ENCODE peak calls at places on chromosomes 16 and 17, in six cellular contexts. One of them, this sample, is unnamed.

GRCh38 chr17:44203731-44204452 is 4.2 kb upstream of the ATXN7L3 start:
- DNase-seq in IMR-90: peak
- DNase-seq in lower leg skin: no peak
- DNase-seq in uterus: no peak
- DNase-seq in upper lobe of left lung: no peak
- DNase-seq in transverse colon: peak
- DNase-seq in this sample: no peak

GRCh38 chr17:69417545-69418483 is 3.3 kb downstream of the MAP2K6 start:
- DNase-seq in IMR-90: no peak
- DNase-seq in lower leg skin: no peak
- DNase-seq in uterus: no peak
- DNase-seq in upper lobe of left lung: no peak
- DNase-seq in transverse colon: no peak
- DNase-seq in this sample: no peak

GRCh38 chr17:72266099-72266852 is 145.5 kb downstream of the SOX9 start:
- DNase-seq in IMR-90: no peak
- DNase-seq in lower leg skin: no peak
- DNase-seq in uterus: no peak
- DNase-seq in upper lobe of left lung: no peak
- DNase-seq in transverse colon: no peak
- DNase-seq in this sample: no peak

GRCh38 chr16:70432304-70432799 is 6.5 kb downstream of the ST3GAL2 start:
- DNase-seq in IMR-90: no peak
- DNase-seq in lower leg skin: no peak
- DNase-seq in uterus: no peak
- DNase-seq in upper lobe of left lung: no peak
- DNase-seq in transverse colon: no peak
- DNase-seq in this sample: no peak

GRCh38 chr17:49987681-49988441 is 7.2 kb downstream of the DLX3 start:
- DNase-seq in IMR-90: no peak
- DNase-seq in lower leg skin: no peak
- DNase-seq in uterus: no peak
- DNase-seq in upper lobe of left lung: peak
- DNase-seq in transverse colon: no peak
- DNase-seq in this sample: no peak

GRCh38 chr17:83204230-83204725 is 124.9 kb downstream of the METRNL start:
- DNase-seq in IMR-90: no peak
- DNase-seq in lower leg skin: no peak
- DNase-seq in uterus: no peak
- DNase-seq in upper lobe of left lung: no peak
- DNase-seq in transverse colon: no peak
- DNase-seq in this sample: no peak

GRCh38 chr16:79715088-79715487 is 114.6 kb upstream of the MAF start:
- DNase-seq in IMR-90: no peak
- DNase-seq in lower leg skin: no peak
- DNase-seq in uterus: no peak
- DNase-seq in upper lobe of left lung: no peak
- DNase-seq in transverse colon: no peak
- DNase-seq in this sample: no peak

GRCh38 chr17:63702223-63702577 is 2.3 kb upstream of the LIMD2 start:
- DNase-seq in IMR-90: no peak
- DNase-seq in lower leg skin: no peak
- DNase-seq in uterus: no peak
- DNase-seq in upper lobe of left lung: peak
- DNase-seq in transverse colon: peak
- DNase-seq in this sample: no peak

GRCh38 chr16:79997257-79997656 is 396.7 kb upstream of the MAF start:
- DNase-seq in IMR-90: peak
- DNase-seq in lower leg skin: no peak
- DNase-seq in uterus: no peak
- DNase-seq in upper lobe of left lung: no peak
- DNase-seq in transverse colon: no peak
- DNase-seq in this sample: peak

GRCh38 chr16:49463529-49463928 is 89.9 kb downstream of the C16orf78 start:
- DNase-seq in IMR-90: no peak
- DNase-seq in lower leg skin: no peak
- DNase-seq in uterus: no peak
- DNase-seq in upper lobe of left lung: no peak
- DNase-seq in transverse colon: peak
- DNase-seq in this sample: peak

GRCh38 chr16:77790964-77791363 is 2.6 kb downstream of the VAT1L start:
- DNase-seq in IMR-90: peak
- DNase-seq in lower leg skin: no peak
- DNase-seq in uterus: no peak
- DNase-seq in upper lobe of left lung: no peak
- DNase-seq in transverse colon: no peak
- DNase-seq in this sample: no peak

GRCh38 chr17:67200727-67201301 is 44.2 kb downstream of the HELZ start:
- DNase-seq in IMR-90: no peak
- DNase-seq in lower leg skin: no peak
- DNase-seq in uterus: no peak
- DNase-seq in upper lobe of left lung: no peak
- DNase-seq in transverse colon: no peak
- DNase-seq in this sample: no peak

GRCh38 chr17:36461330-36462110 is 25.0 kb upstream of the ZNHIT3 start:
- DNase-seq in IMR-90: no peak
- DNase-seq in lower leg skin: no peak
- DNase-seq in uterus: no peak
- DNase-seq in upper lobe of left lung: no peak
- DNase-seq in transverse colon: no peak
- DNase-seq in this sample: no peak

GRCh38 chr17:63682981-63683380 is 16.9 kb downstream of the LIMD2 start:
- DNase-seq in IMR-90: no peak
- DNase-seq in lower leg skin: no peak
- DNase-seq in uterus: no peak
- DNase-seq in upper lobe of left lung: no peak
- DNase-seq in transverse colon: no peak
- DNase-seq in this sample: no peak

GRCh38 chr16:59905628-59906027 is 1171.5 kb upstream of the GOT2 start:
- DNase-seq in IMR-90: no peak
- DNase-seq in lower leg skin: no peak
- DNase-seq in uterus: no peak
- DNase-seq in upper lobe of left lung: no peak
- DNase-seq in transverse colon: no peak
- DNase-seq in this sample: no peak

GRCh38 chr17:41802961-41803682 is 8.6 kb downstream of the P3H4 start:
- DNase-seq in IMR-90: no peak
- DNase-seq in lower leg skin: no peak
- DNase-seq in uterus: no peak
- DNase-seq in upper lobe of left lung: no peak
- DNase-seq in transverse colon: no peak
- DNase-seq in this sample: no peak

GRCh38 chr16:81521141-81521626 is 76.6 kb downstream of the CMIP start:
- DNase-seq in IMR-90: no peak
- DNase-seq in lower leg skin: no peak
- DNase-seq in uterus: no peak
- DNase-seq in upper lobe of left lung: no peak
- DNase-seq in transverse colon: peak
- DNase-seq in this sample: no peak

GRCh38 chr17:12743046-12743445 is 46.3 kb upstream of the ARHGAP44 start:
- DNase-seq in IMR-90: no peak
- DNase-seq in lower leg skin: no peak
- DNase-seq in uterus: no peak
- DNase-seq in upper lobe of left lung: no peak
- DNase-seq in transverse colon: no peak
- DNase-seq in this sample: no peak

GRCh38 chr16:3983081-3983520 is 102.6 kb upstream of the CREBBP start:
- DNase-seq in IMR-90: peak
- DNase-seq in lower leg skin: peak
- DNase-seq in uterus: peak
- DNase-seq in upper lobe of left lung: peak
- DNase-seq in transverse colon: peak
- DNase-seq in this sample: peak

GRCh38 chr17:1487939-1488825 is 4.3 kb downstream of the MYO1C start:
- DNase-seq in IMR-90: peak
- DNase-seq in lower leg skin: peak
- DNase-seq in uterus: peak
- DNase-seq in upper lobe of left lung: peak
- DNase-seq in transverse colon: peak
- DNase-seq in this sample: no peak

GRCh38 chr17:73595931-73596330 is 48.3 kb downstream of the SDK2 start:
- DNase-seq in IMR-90: no peak
- DNase-seq in lower leg skin: no peak
- DNase-seq in uterus: no peak
- DNase-seq in upper lobe of left lung: no peak
- DNase-seq in transverse colon: no peak
- DNase-seq in this sample: no peak

GRCh38 chr17:64641499-64641898 is 20.6 kb downstream of the SMURF2 start:
- DNase-seq in IMR-90: peak
- DNase-seq in lower leg skin: no peak
- DNase-seq in uterus: no peak
- DNase-seq in upper lobe of left lung: no peak
- DNase-seq in transverse colon: no peak
- DNase-seq in this sample: no peak

GRCh38 chr17:29753845-29754439 is 131.2 kb upstream of the CORO6 start:
- DNase-seq in IMR-90: no peak
- DNase-seq in lower leg skin: no peak
- DNase-seq in uterus: no peak
- DNase-seq in upper lobe of left lung: no peak
- DNase-seq in transverse colon: no peak
- DNase-seq in this sample: no peak

DNA sequence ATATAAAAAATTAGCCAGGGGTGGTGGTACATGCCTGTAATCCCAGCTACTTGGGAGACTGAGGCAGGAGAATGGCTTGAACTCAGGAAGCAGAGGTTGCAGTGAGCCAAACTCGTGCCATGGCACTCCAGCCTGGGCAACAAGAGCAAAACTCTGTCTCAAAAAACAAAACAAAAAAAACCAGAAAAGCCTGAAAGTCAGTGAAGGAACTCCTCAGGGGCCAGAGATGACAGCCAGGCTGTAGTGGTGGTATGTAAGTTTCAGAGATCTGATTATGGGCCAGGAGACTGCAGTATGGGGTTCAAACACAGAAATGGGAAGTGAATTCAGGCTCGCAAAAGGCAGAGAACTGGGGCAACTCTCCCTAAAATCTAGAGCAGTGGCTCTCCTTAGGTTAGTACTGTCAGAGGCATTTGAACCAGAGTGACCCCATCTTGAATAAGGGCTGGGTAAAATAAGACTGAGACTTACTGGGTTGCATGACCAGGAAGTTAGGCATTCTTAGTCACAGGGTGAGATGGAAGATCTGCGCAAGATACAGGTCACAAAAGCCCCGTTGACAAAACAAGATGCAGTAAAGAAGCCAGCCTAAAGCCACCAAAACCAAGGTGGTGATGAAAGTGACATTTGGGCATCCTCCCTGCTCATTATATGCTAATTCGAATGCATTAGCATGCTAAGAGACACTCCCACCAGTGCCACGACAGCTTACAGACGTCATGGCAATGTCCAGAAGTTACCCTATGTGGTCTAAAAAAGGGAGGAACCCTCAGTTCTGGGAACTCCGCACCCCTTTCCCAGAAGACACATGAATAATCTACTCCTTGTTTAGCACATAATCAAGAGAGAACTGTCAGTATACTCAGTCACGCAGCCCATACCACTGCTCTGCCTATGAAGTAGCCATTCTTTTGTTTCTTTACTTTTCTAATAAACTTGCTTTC is 120.2 kb upstream of the XYLT1 start:
- DNase-seq in IMR-90: no peak
- DNase-seq in lower leg skin: no peak
- DNase-seq in uterus: no peak
- DNase-seq in upper lobe of left lung: no peak
- DNase-seq in transverse colon: no peak
- DNase-seq in this sample: no peak
- TF ChIP-seq POLR2A in IMR-90: no peak
- TF ChIP-seq POLR2A in lower leg skin: no peak
- TF ChIP-seq POLR2A in uterus: no peak
- TF ChIP-seq POLR2A in upper lobe of left lung: no peak
- TF ChIP-seq POLR2A in transverse colon: no peak
- TF ChIP-seq POLR2A in this sample: no peak

DNA sequence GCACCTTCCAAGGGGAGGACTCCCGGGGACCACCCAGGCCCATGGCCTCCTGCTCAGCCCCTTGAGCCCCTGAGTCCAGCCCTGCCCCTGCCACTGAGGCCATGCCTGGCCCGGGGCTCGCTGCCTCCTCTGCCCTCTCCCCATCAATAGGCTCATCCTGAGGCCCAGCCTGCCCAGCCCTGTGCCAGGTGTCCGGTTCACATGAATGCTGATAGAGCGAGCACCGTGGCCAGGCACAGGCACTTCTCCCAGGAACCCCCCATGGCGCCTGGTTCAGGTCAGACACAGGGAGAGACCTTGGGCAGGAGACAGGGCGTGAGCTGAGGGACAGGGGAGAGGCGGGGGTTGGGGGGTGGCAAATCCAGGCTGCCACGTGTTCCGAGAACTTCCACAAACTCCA is 2.8 kb upstream of the PVALEF start:
- DNase-seq in IMR-90: no peak
- DNase-seq in lower leg skin: no peak
- DNase-seq in uterus: no peak
- DNase-seq in upper lobe of left lung: peak
- DNase-seq in transverse colon: no peak
- DNase-seq in this sample: no peak
- TF ChIP-seq POLR2A in IMR-90: no peak
- TF ChIP-seq POLR2A in lower leg skin: no peak
- TF ChIP-seq POLR2A in uterus: no peak
- TF ChIP-seq POLR2A in upper lobe of left lung: no peak
- TF ChIP-seq POLR2A in transverse colon: no peak
- TF ChIP-seq POLR2A in this sample: no peak

GRCh38 chr16:89904606-89905510 is 13.8 kb upstream of the MC1R start:
- DNase-seq in IMR-90: no peak
- DNase-seq in lower leg skin: no peak
- DNase-seq in uterus: no peak
- DNase-seq in upper lobe of left lung: no peak
- DNase-seq in transverse colon: no peak
- DNase-seq in this sample: no peak
- TF ChIP-seq POLR2A in IMR-90: no peak
- TF ChIP-seq POLR2A in lower leg skin: no peak
- TF ChIP-seq POLR2A in uterus: no peak
- TF ChIP-seq POLR2A in upper lobe of left lung: no peak
- TF ChIP-seq POLR2A in transverse colon: no peak
- TF ChIP-seq POLR2A in this sample: no peak

DNA sequence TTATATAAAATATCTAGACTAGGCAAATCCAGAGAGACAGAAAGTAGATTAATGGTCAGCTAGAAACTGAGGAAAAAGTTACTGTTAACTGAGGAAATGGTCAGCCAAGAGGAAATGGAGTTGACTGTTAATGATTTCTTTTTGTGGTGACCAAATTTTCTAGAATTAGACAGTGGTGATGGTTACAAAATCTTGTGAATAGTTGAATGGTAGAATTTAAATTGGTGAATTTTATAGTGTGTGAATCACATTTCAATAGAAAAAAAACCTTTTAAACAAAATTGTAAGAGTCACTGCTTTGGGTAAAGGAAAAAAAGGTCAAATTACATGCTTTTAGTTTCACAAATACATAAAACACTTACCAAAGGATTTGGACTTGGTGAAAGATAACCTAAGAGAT is 30.0 kb downstream of the APPBP2 start:
- DNase-seq in IMR-90: peak
- DNase-seq in lower leg skin: no peak
- DNase-seq in uterus: no peak
- DNase-seq in upper lobe of left lung: no peak
- DNase-seq in transverse colon: no peak
- DNase-seq in this sample: no peak
- TF ChIP-seq POLR2A in IMR-90: no peak
- TF ChIP-seq POLR2A in lower leg skin: no peak
- TF ChIP-seq POLR2A in uterus: no peak
- TF ChIP-seq POLR2A in upper lobe of left lung: no peak
- TF ChIP-seq POLR2A in transverse colon: no peak
- TF ChIP-seq POLR2A in this sample: no peak

This sample was measured in H1.